ENCODE peak calls at places on chromosomes 5 and 9, in nine cellular contexts. One of them, this sample, is unnamed.

GRCh38 chr9:130687615-130688014 is 6.0 kb upstream of the EXOSC2 start:
- DNase-seq in hepatocyte: no peak
- DNase-seq in H9: no peak
- DNase-seq in CD8-positive, alpha-beta memory T cell: no peak
- DNase-seq in aorta: no peak
- DNase-seq in SJSA1: no peak
- DNase-seq in OCI-LY7: no peak
- DNase-seq in effector memory CD4-positive, alpha-beta T cell: no peak
- DNase-seq in naive thymus-derived CD4-positive, alpha-beta T cell: no peak
- DNase-seq in this sample: no peak

GRCh38 chr5:115895821-115896220 is 54.1 kb downstream of the AP3S1 start:
- DNase-seq in H9: no peak
- DNase-seq in naive thymus-derived CD4-positive, alpha-beta T cell: no peak
- DNase-seq in effector memory CD4-positive, alpha-beta T cell: no peak
- DNase-seq in OCI-LY7: no peak
- DNase-seq in hepatocyte: no peak
- DNase-seq in CD8-positive, alpha-beta memory T cell: no peak
- DNase-seq in SJSA1: peak
- DNase-seq in aorta: no peak
- DNase-seq in this sample: no peak

GRCh38 chr9:106930477-106930876 is 67.5 kb downstream of the ZNF462 start:
- DNase-seq in SJSA1: no peak
- DNase-seq in OCI-LY7: no peak
- DNase-seq in aorta: no peak
- DNase-seq in H9: no peak
- DNase-seq in CD8-positive, alpha-beta memory T cell: no peak
- DNase-seq in naive thymus-derived CD4-positive, alpha-beta T cell: no peak
- DNase-seq in hepatocyte: peak
- DNase-seq in effector memory CD4-positive, alpha-beta T cell: no peak
- DNase-seq in this sample: no peak

GRCh38 chr5:154308457-154309360 is 118.2 kb downstream of the GALNT10 start:
- DNase-seq in effector memory CD4-positive, alpha-beta T cell: no peak
- DNase-seq in hepatocyte: no peak
- DNase-seq in OCI-LY7: no peak
- DNase-seq in naive thymus-derived CD4-positive, alpha-beta T cell: no peak
- DNase-seq in aorta: no peak
- DNase-seq in CD8-positive, alpha-beta memory T cell: no peak
- DNase-seq in H9: no peak
- DNase-seq in SJSA1: peak
- DNase-seq in this sample: no peak

GRCh38 chr5:120926471-120926870 is 462.4 kb downstream of the PRR16 start:
- DNase-seq in effector memory CD4-positive, alpha-beta T cell: no peak
- DNase-seq in OCI-LY7: no peak
- DNase-seq in aorta: no peak
- DNase-seq in hepatocyte: no peak
- DNase-seq in CD8-positive, alpha-beta memory T cell: no peak
- DNase-seq in H9: no peak
- DNase-seq in naive thymus-derived CD4-positive, alpha-beta T cell: no peak
- DNase-seq in SJSA1: no peak
- DNase-seq in this sample: no peak

GRCh38 chr5:165161204-165161603 is 1655.8 kb downstream of the MAT2B start:
- DNase-seq in CD8-positive, alpha-beta memory T cell: no peak
- DNase-seq in OCI-LY7: no peak
- DNase-seq in H9: peak
- DNase-seq in SJSA1: no peak
- DNase-seq in naive thymus-derived CD4-positive, alpha-beta T cell: no peak
- DNase-seq in effector memory CD4-positive, alpha-beta T cell: no peak
- DNase-seq in hepatocyte: no peak
- DNase-seq in aorta: no peak
- DNase-seq in this sample: no peak

GRCh38 chr9:80504525-80505235 is 932.9 kb downstream of the TLE4 start:
- DNase-seq in H9: no peak
- DNase-seq in aorta: no peak
- DNase-seq in CD8-positive, alpha-beta memory T cell: no peak
- DNase-seq in hepatocyte: no peak
- DNase-seq in effector memory CD4-positive, alpha-beta T cell: no peak
- DNase-seq in naive thymus-derived CD4-positive, alpha-beta T cell: no peak
- DNase-seq in SJSA1: no peak
- DNase-seq in OCI-LY7: no peak
- DNase-seq in this sample: no peak

GRCh38 chr9:118418887-118419620 is 714.9 kb downstream of the TLR4 start:
- DNase-seq in SJSA1: no peak
- DNase-seq in CD8-positive, alpha-beta memory T cell: no peak
- DNase-seq in H9: no peak
- DNase-seq in naive thymus-derived CD4-positive, alpha-beta T cell: no peak
- DNase-seq in OCI-LY7: no peak
- DNase-seq in effector memory CD4-positive, alpha-beta T cell: no peak
- DNase-seq in aorta: no peak
- DNase-seq in hepatocyte: peak
- DNase-seq in this sample: no peak

GRCh38 chr5:139414601-139415121 is 10.8 kb upstream of the SPATA24 start:
- DNase-seq in CD8-positive, alpha-beta memory T cell: no peak
- DNase-seq in OCI-LY7: no peak
- DNase-seq in hepatocyte: no peak
- DNase-seq in aorta: no peak
- DNase-seq in naive thymus-derived CD4-positive, alpha-beta T cell: no peak
- DNase-seq in effector memory CD4-positive, alpha-beta T cell: no peak
- DNase-seq in H9: no peak
- DNase-seq in SJSA1: no peak
- DNase-seq in this sample: peak

GRCh38 chr9:110638381-110638954 is 30.1 kb upstream of the MUSK start:
- DNase-seq in CD8-positive, alpha-beta memory T cell: no peak
- DNase-seq in aorta: no peak
- DNase-seq in hepatocyte: no peak
- DNase-seq in SJSA1: no peak
- DNase-seq in H9: no peak
- DNase-seq in OCI-LY7: no peak
- DNase-seq in effector memory CD4-positive, alpha-beta T cell: no peak
- DNase-seq in naive thymus-derived CD4-positive, alpha-beta T cell: no peak
- DNase-seq in this sample: no peak

DNA sequence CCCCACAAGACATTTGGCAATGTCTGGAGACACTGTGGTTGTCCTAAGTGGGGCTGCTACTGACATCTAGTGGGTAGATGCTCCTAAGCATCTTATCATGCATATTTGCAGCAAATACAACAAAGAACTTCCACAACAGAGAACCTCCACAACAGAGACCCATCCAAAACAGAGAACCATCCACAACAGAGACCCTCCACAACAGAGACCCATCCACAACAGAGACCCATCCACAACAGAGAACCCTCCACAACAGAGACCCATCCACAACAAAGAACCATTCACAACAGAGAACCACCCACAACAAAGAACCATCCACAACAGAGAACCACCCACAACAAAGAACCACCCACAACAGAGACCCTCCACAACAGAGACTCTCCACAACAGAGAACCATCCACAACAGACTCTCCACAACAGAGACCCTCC is 32.8 kb downstream of the ARPC5L start:
- DNase-seq in aorta: no peak
- DNase-seq in naive thymus-derived CD4-positive, alpha-beta T cell: no peak
- DNase-seq in OCI-LY7: peak
- DNase-seq in H9: peak
- DNase-seq in CD8-positive, alpha-beta memory T cell: peak
- DNase-seq in effector memory CD4-positive, alpha-beta T cell: no peak
- DNase-seq in SJSA1: peak
- DNase-seq in hepatocyte: peak
- DNase-seq in this sample: no peak
- H3K27ac ChIP-seq in aorta: no peak
- H3K27ac ChIP-seq in naive thymus-derived CD4-positive, alpha-beta T cell: peak
- H3K27ac ChIP-seq in OCI-LY7: no peak
- H3K27ac ChIP-seq in H9: no peak
- H3K27ac ChIP-seq in CD8-positive, alpha-beta memory T cell: no peak
- H3K27ac ChIP-seq in effector memory CD4-positive, alpha-beta T cell: no peak
- H3K27ac ChIP-seq in SJSA1: no peak
- H3K27ac ChIP-seq in hepatocyte: no peak
- H3K27ac ChIP-seq in this sample: peak

GRCh38 chr5:171336486-171337206 is 27.6 kb downstream of the TLX3 start:
- DNase-seq in SJSA1: peak
- DNase-seq in H9: no peak
- DNase-seq in naive thymus-derived CD4-positive, alpha-beta T cell: no peak
- DNase-seq in aorta: no peak
- DNase-seq in CD8-positive, alpha-beta memory T cell: no peak
- DNase-seq in hepatocyte: peak
- DNase-seq in OCI-LY7: no peak
- DNase-seq in effector memory CD4-positive, alpha-beta T cell: no peak
- DNase-seq in this sample: no peak

GRCh38 chr5:171340491-171340890 is 31.4 kb downstream of the TLX3 start:
- DNase-seq in CD8-positive, alpha-beta memory T cell: no peak
- DNase-seq in naive thymus-derived CD4-positive, alpha-beta T cell: no peak
- DNase-seq in OCI-LY7: no peak
- DNase-seq in SJSA1: no peak
- DNase-seq in aorta: no peak
- DNase-seq in H9: no peak
- DNase-seq in hepatocyte: no peak
- DNase-seq in effector memory CD4-positive, alpha-beta T cell: no peak
- DNase-seq in this sample: no peak

GRCh38 chr5:171342362-171343111 is 33.5 kb downstream of the TLX3 start:
- DNase-seq in OCI-LY7: peak
- DNase-seq in H9: peak
- DNase-seq in SJSA1: peak
- DNase-seq in effector memory CD4-positive, alpha-beta T cell: peak
- DNase-seq in hepatocyte: peak
- DNase-seq in aorta: no peak
- DNase-seq in CD8-positive, alpha-beta memory T cell: peak
- DNase-seq in naive thymus-derived CD4-positive, alpha-beta T cell: no peak
- DNase-seq in this sample: peak

GRCh38 chr5:171337207-171337562 is 28.1 kb downstream of the TLX3 start:
- DNase-seq in naive thymus-derived CD4-positive, alpha-beta T cell: no peak
- DNase-seq in OCI-LY7: no peak
- DNase-seq in effector memory CD4-positive, alpha-beta T cell: no peak
- DNase-seq in aorta: no peak
- DNase-seq in SJSA1: no peak
- DNase-seq in CD8-positive, alpha-beta memory T cell: no peak
- DNase-seq in hepatocyte: no peak
- DNase-seq in H9: no peak
- DNase-seq in this sample: no peak

DNA sequence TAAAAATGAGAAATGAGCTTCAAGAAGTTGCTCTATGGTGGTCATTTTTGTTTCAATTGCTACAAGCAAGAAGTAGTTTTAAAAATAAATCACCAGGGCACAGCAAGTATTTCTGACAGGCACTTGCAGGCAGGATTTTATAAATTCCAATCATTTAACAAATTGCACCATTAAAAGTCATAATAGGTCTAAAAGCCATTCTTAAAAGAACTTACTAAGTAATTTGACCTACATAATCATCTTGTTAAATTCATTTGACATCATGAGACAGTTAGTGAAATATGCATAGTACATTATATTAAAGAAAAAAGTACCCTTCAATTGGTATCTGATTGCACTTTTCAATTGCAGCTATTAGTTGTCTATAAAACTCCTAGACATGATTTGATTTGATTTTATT is 31.0 kb downstream of the TLX3 start:
- DNase-seq in SJSA1: no peak
- DNase-seq in CD8-positive, alpha-beta memory T cell: no peak
- DNase-seq in OCI-LY7: no peak
- DNase-seq in naive thymus-derived CD4-positive, alpha-beta T cell: no peak
- DNase-seq in effector memory CD4-positive, alpha-beta T cell: no peak
- DNase-seq in aorta: no peak
- DNase-seq in H9: no peak
- DNase-seq in hepatocyte: no peak
- DNase-seq in this sample: no peak
- H3K27ac ChIP-seq in SJSA1: no peak
- H3K27ac ChIP-seq in CD8-positive, alpha-beta memory T cell: no peak
- H3K27ac ChIP-seq in OCI-LY7: no peak
- H3K27ac ChIP-seq in naive thymus-derived CD4-positive, alpha-beta T cell: no peak
- H3K27ac ChIP-seq in effector memory CD4-positive, alpha-beta T cell: no peak
- H3K27ac ChIP-seq in aorta: no peak
- H3K27ac ChIP-seq in H9: no peak
- H3K27ac ChIP-seq in hepatocyte: no peak
- H3K27ac ChIP-seq in this sample: no peak

GRCh38 chr5:107949688-107950341 is 279.1 kb upstream of the EFNA5 start:
- DNase-seq in effector memory CD4-positive, alpha-beta T cell: no peak
- DNase-seq in H9: no peak
- DNase-seq in naive thymus-derived CD4-positive, alpha-beta T cell: no peak
- DNase-seq in OCI-LY7: no peak
- DNase-seq in SJSA1: no peak
- DNase-seq in aorta: no peak
- DNase-seq in CD8-positive, alpha-beta memory T cell: no peak
- DNase-seq in hepatocyte: no peak
- DNase-seq in this sample: no peak

GRCh38 chr5:107950774-107951173 is 280.0 kb upstream of the EFNA5 start:
- DNase-seq in H9: no peak
- DNase-seq in SJSA1: no peak
- DNase-seq in effector memory CD4-positive, alpha-beta T cell: no peak
- DNase-seq in aorta: no peak
- DNase-seq in naive thymus-derived CD4-positive, alpha-beta T cell: no peak
- DNase-seq in hepatocyte: no peak
- DNase-seq in OCI-LY7: no peak
- DNase-seq in CD8-positive, alpha-beta memory T cell: no peak
- DNase-seq in this sample: no peak

GRCh38 chr5:107954254-107954653 is 283.5 kb upstream of the EFNA5 start:
- DNase-seq in hepatocyte: no peak
- DNase-seq in naive thymus-derived CD4-positive, alpha-beta T cell: no peak
- DNase-seq in OCI-LY7: no peak
- DNase-seq in H9: no peak
- DNase-seq in SJSA1: no peak
- DNase-seq in effector memory CD4-positive, alpha-beta T cell: no peak
- DNase-seq in aorta: no peak
- DNase-seq in CD8-positive, alpha-beta memory T cell: no peak
- DNase-seq in this sample: no peak

GRCh38 chr5:107952450-107952849 is 281.7 kb upstream of the EFNA5 start:
- DNase-seq in H9: no peak
- DNase-seq in CD8-positive, alpha-beta memory T cell: no peak
- DNase-seq in SJSA1: no peak
- DNase-seq in effector memory CD4-positive, alpha-beta T cell: no peak
- DNase-seq in aorta: no peak
- DNase-seq in naive thymus-derived CD4-positive, alpha-beta T cell: no peak
- DNase-seq in OCI-LY7: no peak
- DNase-seq in hepatocyte: no peak
- DNase-seq in this sample: no peak

GRCh38 chr5:107951322-107951721 is 280.6 kb upstream of the EFNA5 start:
- DNase-seq in hepatocyte: no peak
- DNase-seq in H9: no peak
- DNase-seq in SJSA1: no peak
- DNase-seq in naive thymus-derived CD4-positive, alpha-beta T cell: no peak
- DNase-seq in OCI-LY7: no peak
- DNase-seq in effector memory CD4-positive, alpha-beta T cell: no peak
- DNase-seq in aorta: no peak
- DNase-seq in CD8-positive, alpha-beta memory T cell: no peak
- DNase-seq in this sample: no peak
- H3K27ac ChIP-seq in hepatocyte: no peak
- H3K27ac ChIP-seq in H9: no peak
- H3K27ac ChIP-seq in SJSA1: no peak
- H3K27ac ChIP-seq in naive thymus-derived CD4-positive, alpha-beta T cell: no peak
- H3K27ac ChIP-seq in OCI-LY7: no peak
- H3K27ac ChIP-seq in effector memory CD4-positive, alpha-beta T cell: no peak
- H3K27ac ChIP-seq in aorta: no peak
- H3K27ac ChIP-seq in CD8-positive, alpha-beta memory T cell: no peak
- H3K27ac ChIP-seq in this sample: no peak

DNA sequence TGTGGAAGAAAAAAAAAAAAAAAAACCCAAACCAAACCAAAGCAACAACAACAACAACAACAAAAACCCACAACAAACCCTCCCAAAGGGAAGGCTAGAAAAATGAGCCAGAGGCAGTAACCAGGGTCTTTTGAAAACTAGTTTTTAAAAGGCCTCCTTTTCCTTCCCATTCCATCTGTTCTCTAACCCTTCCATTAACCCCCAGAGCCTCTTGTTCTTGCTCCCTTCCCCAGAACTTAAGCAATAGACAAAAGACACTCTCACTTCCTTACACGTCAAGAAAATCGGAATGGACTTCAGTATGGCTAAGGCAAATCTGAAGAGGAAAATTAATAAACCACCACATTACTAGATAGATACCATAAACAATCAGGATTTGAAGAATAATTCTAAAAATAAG is 292.8 kb downstream of the ARL15 start:
- DNase-seq in hepatocyte: no peak
- DNase-seq in CD8-positive, alpha-beta memory T cell: no peak
- DNase-seq in H9: no peak
- DNase-seq in naive thymus-derived CD4-positive, alpha-beta T cell: no peak
- DNase-seq in SJSA1: no peak
- DNase-seq in effector memory CD4-positive, alpha-beta T cell: no peak
- DNase-seq in aorta: no peak
- DNase-seq in OCI-LY7: no peak
- DNase-seq in this sample: no peak
- H3K27ac ChIP-seq in hepatocyte: no peak
- H3K27ac ChIP-seq in CD8-positive, alpha-beta memory T cell: no peak
- H3K27ac ChIP-seq in H9: peak
- H3K27ac ChIP-seq in naive thymus-derived CD4-positive, alpha-beta T cell: no peak
- H3K27ac ChIP-seq in SJSA1: no peak
- H3K27ac ChIP-seq in effector memory CD4-positive, alpha-beta T cell: no peak
- H3K27ac ChIP-seq in aorta: no peak
- H3K27ac ChIP-seq in OCI-LY7: no peak
- H3K27ac ChIP-seq in this sample: no peak